ENCODE peak calls at places on chromosomes 12 and 14, in five cellular contexts. W is fibroblast of lung, Y is iPS-NIHi11, B is kidney, R is AML-193. A is an unnamed sample.

GRCh38 chr14:36941783-36942521 is 230.5 kb downstream of the SLC25A21 start:
- DNase-seq in Y (peak), R (peak), W (peak), B (peak), A (peak)

GRCh38 chr14:30223966-30224365 is 296.3 kb upstream of the PRKD1 start:
- DNase-seq in Y (no peak), B (no peak), W (peak), R (no peak), A (no peak)

GRCh38 chr12:123398918-123399617 is 15.1 kb downstream of the KMT5A start:
- DNase-seq in W (no peak), Y (peak), R (no peak), B (no peak), A (no peak)

GRCh38 chr14:24329736-24330135 is 5.1 kb downstream of the ADCY4 start:
- DNase-seq in W (no peak), Y (no peak), R (peak), B (peak), A (no peak)

GRCh38 chr12:22459872-22460490 is 84.4 kb downstream of the C2CD5 start:
- DNase-seq in B (no peak), W (peak), R (peak), Y (peak), A (no peak)

GRCh38 chr12:3630621-3631271 is 122.2 kb downstream of the CRACR2A start:
- DNase-seq in B (no peak), R (no peak), W (no peak), Y (no peak), A (no peak)

GRCh38 chr12:95837240-95838038 is 21.3 kb upstream of the SNRPF start:
- DNase-seq in R (no peak), Y (no peak), W (no peak), B (no peak), A (no peak)

GRCh38 chr14:92651793-92652382 is 96.5 kb downstream of the LGMN start:
- DNase-seq in R (no peak), Y (no peak), W (no peak), B (peak), A (no peak)

GRCh38 chr12:116657921-116658495 is 79.9 kb downstream of the SPRING1 start:
- DNase-seq in Y (no peak), B (no peak), R (no peak), W (no peak), A (no peak)

GRCh38 chr14:54881761-54882401 is 20.7 kb downstream of the GCH1 start:
- DNase-seq in R (peak), B (no peak), Y (no peak), W (no peak), A (no peak)

GRCh38 chr12:74365178-74365964 is 172.3 kb upstream of the ATXN7L3B start:
- DNase-seq in Y (peak), R (peak), B (no peak), W (peak), A (peak)

GRCh38 chr12:2329811-2330210 is 277.0 kb downstream of the CACNA1C start:
- DNase-seq in B (no peak), W (no peak), R (no peak), Y (no peak), A (no peak)

GRCh38 chr12:123139926-123140674 is 10.8 kb downstream of the PITPNM2 start:
- DNase-seq in Y (no peak), R (no peak), B (peak), W (peak), A (no peak)